ENCODE peak calls at places on chromosomes 3 and 15, in nine cellular contexts. One of them, this sample, is unnamed.
A peak's percentile ranks its signal among the peaks of the same experiment; 100 is the strongest.

GRCh38 chr3:123071146-123071545 is 4.3 kb downstream of the PDIA5 start:
- DNase-seq in SHP77: peak; percentile 5
- DNase-seq in putamen: no peak
- DNase-seq in B cell: no peak
- DNase-seq in mesenchymal stem cell: peak; percentile 41
- DNase-seq in activated naive CD4-positive, alpha-beta T cell: no peak
- DNase-seq in A172: no peak
- DNase-seq in stimulated activated CD8-positive, alpha-beta memory T cell treated with anti-CD3 and anti-CD28 coated beads, Interleukin-7, amount 100 ng/mL, for 4 hours: no peak
- DNase-seq in NCI-H2081 treated with DMSO at 0.1 percent for 48 hours: no peak
- DNase-seq in this sample: no peak

GRCh38 chr3:62462097-62462789 is 88.9 kb upstream of the FEZF2 start:
- DNase-seq in A172: peak; percentile 5
- DNase-seq in NCI-H2081 treated with DMSO at 0.1 percent for 48 hours: no peak
- DNase-seq in activated naive CD4-positive, alpha-beta T cell: no peak
- DNase-seq in putamen: no peak
- DNase-seq in mesenchymal stem cell: no peak
- DNase-seq in B cell: no peak
- DNase-seq in SHP77: no peak
- DNase-seq in stimulated activated CD8-positive, alpha-beta memory T cell treated with anti-CD3 and anti-CD28 coated beads, Interleukin-7, amount 100 ng/mL, for 4 hours: no peak
- DNase-seq in this sample: no peak

GRCh38 chr15:100311099-100311751 is 30.6 kb downstream of the ADAMTS17 start:
- DNase-seq in SHP77: no peak
- DNase-seq in activated naive CD4-positive, alpha-beta T cell: no peak
- DNase-seq in mesenchymal stem cell: no peak
- DNase-seq in NCI-H2081 treated with DMSO at 0.1 percent for 48 hours: no peak
- DNase-seq in A172: no peak
- DNase-seq in B cell: no peak
- DNase-seq in putamen: peak; percentile 14
- DNase-seq in stimulated activated CD8-positive, alpha-beta memory T cell treated with anti-CD3 and anti-CD28 coated beads, Interleukin-7, amount 100 ng/mL, for 4 hours: no peak
- DNase-seq in this sample: no peak

GRCh38 chr15:45670511-45670910 is 35.7 kb downstream of the SQOR start:
- DNase-seq in B cell: no peak
- DNase-seq in putamen: no peak
- DNase-seq in SHP77: no peak
- DNase-seq in mesenchymal stem cell: peak; percentile 33
- DNase-seq in activated naive CD4-positive, alpha-beta T cell: no peak
- DNase-seq in stimulated activated CD8-positive, alpha-beta memory T cell treated with anti-CD3 and anti-CD28 coated beads, Interleukin-7, amount 100 ng/mL, for 4 hours: no peak
- DNase-seq in NCI-H2081 treated with DMSO at 0.1 percent for 48 hours: no peak
- DNase-seq in A172: no peak
- DNase-seq in this sample: no peak

GRCh38 chr3:27677554-27677953 is 44.6 kb downstream of the EOMES start:
- DNase-seq in A172: peak; percentile 79
- DNase-seq in B cell: no peak
- DNase-seq in stimulated activated CD8-positive, alpha-beta memory T cell treated with anti-CD3 and anti-CD28 coated beads, Interleukin-7, amount 100 ng/mL, for 4 hours: no peak
- DNase-seq in NCI-H2081 treated with DMSO at 0.1 percent for 48 hours: no peak
- DNase-seq in mesenchymal stem cell: peak; percentile 30
- DNase-seq in SHP77: no peak
- DNase-seq in activated naive CD4-positive, alpha-beta T cell: no peak
- DNase-seq in putamen: no peak
- DNase-seq in this sample: no peak

GRCh38 chr3:184338538-184338945 is 1.1 kb downstream of the FAM131A start:
- DNase-seq in activated naive CD4-positive, alpha-beta T cell: no peak
- DNase-seq in B cell: no peak
- DNase-seq in mesenchymal stem cell: peak; percentile 68
- DNase-seq in A172: no peak
- DNase-seq in NCI-H2081 treated with DMSO at 0.1 percent for 48 hours: peak; percentile 81
- DNase-seq in putamen: peak; percentile 84
- DNase-seq in SHP77: peak; percentile 87
- DNase-seq in stimulated activated CD8-positive, alpha-beta memory T cell treated with anti-CD3 and anti-CD28 coated beads, Interleukin-7, amount 100 ng/mL, for 4 hours: no peak
- DNase-seq in this sample: no peak

GRCh38 chr3:183513046-183513706 is 42.3 kb downstream of the KLHL6 start:
- DNase-seq in SHP77: no peak
- DNase-seq in stimulated activated CD8-positive, alpha-beta memory T cell treated with anti-CD3 and anti-CD28 coated beads, Interleukin-7, amount 100 ng/mL, for 4 hours: peak; percentile 22
- DNase-seq in mesenchymal stem cell: no peak
- DNase-seq in A172: no peak
- DNase-seq in B cell: peak; percentile 25
- DNase-seq in activated naive CD4-positive, alpha-beta T cell: no peak
- DNase-seq in putamen: no peak
- DNase-seq in NCI-H2081 treated with DMSO at 0.1 percent for 48 hours: no peak
- DNase-seq in this sample: peak; percentile 84

GRCh38 chr15:72784233-72784876 is 797 bp upstream of the ADPGK start:
- DNase-seq in mesenchymal stem cell: peak; percentile 93
- DNase-seq in putamen: peak; percentile 81
- DNase-seq in A172: peak; percentile 71
- DNase-seq in activated naive CD4-positive, alpha-beta T cell: no peak
- DNase-seq in B cell: peak; percentile 47
- DNase-seq in SHP77: peak; percentile 81
- DNase-seq in stimulated activated CD8-positive, alpha-beta memory T cell treated with anti-CD3 and anti-CD28 coated beads, Interleukin-7, amount 100 ng/mL, for 4 hours: peak; percentile 9
- DNase-seq in NCI-H2081 treated with DMSO at 0.1 percent for 48 hours: no peak
- DNase-seq in this sample: peak; percentile 93

GRCh38 chr15:79184465-79184892 is 93.9 kb upstream of the RASGRF1 start:
- DNase-seq in SHP77: peak; percentile 25
- DNase-seq in B cell: peak; percentile 67
- DNase-seq in A172: peak; percentile 55
- DNase-seq in activated naive CD4-positive, alpha-beta T cell: peak; percentile 46
- DNase-seq in mesenchymal stem cell: peak; percentile 61
- DNase-seq in NCI-H2081 treated with DMSO at 0.1 percent for 48 hours: no peak
- DNase-seq in stimulated activated CD8-positive, alpha-beta memory T cell treated with anti-CD3 and anti-CD28 coated beads, Interleukin-7, amount 100 ng/mL, for 4 hours: peak; percentile 34
- DNase-seq in putamen: peak; percentile 45
- DNase-seq in this sample: peak; percentile 38

GRCh38 chr15:44606740-44607139 is 56.7 kb downstream of the SPG11 start:
- DNase-seq in A172: no peak
- DNase-seq in B cell: no peak
- DNase-seq in NCI-H2081 treated with DMSO at 0.1 percent for 48 hours: no peak
- DNase-seq in putamen: no peak
- DNase-seq in activated naive CD4-positive, alpha-beta T cell: no peak
- DNase-seq in mesenchymal stem cell: no peak
- DNase-seq in stimulated activated CD8-positive, alpha-beta memory T cell treated with anti-CD3 and anti-CD28 coated beads, Interleukin-7, amount 100 ng/mL, for 4 hours: no peak
- DNase-seq in SHP77: no peak
- DNase-seq in this sample: no peak

GRCh38 chr15:40306908-40307307 is 827 bp downstream of the PLCB2 start:
- DNase-seq in mesenchymal stem cell: no peak
- DNase-seq in activated naive CD4-positive, alpha-beta T cell: no peak
- DNase-seq in NCI-H2081 treated with DMSO at 0.1 percent for 48 hours: no peak
- DNase-seq in A172: no peak
- DNase-seq in B cell: no peak
- DNase-seq in stimulated activated CD8-positive, alpha-beta memory T cell treated with anti-CD3 and anti-CD28 coated beads, Interleukin-7, amount 100 ng/mL, for 4 hours: no peak
- DNase-seq in SHP77: no peak
- DNase-seq in putamen: no peak
- DNase-seq in this sample: no peak

GRCh38 chr15:72233759-72234158 is 2.8 kb upstream of the PKM start:
- DNase-seq in stimulated activated CD8-positive, alpha-beta memory T cell treated with anti-CD3 and anti-CD28 coated beads, Interleukin-7, amount 100 ng/mL, for 4 hours: no peak
- DNase-seq in mesenchymal stem cell: peak; percentile 31
- DNase-seq in SHP77: no peak
- DNase-seq in activated naive CD4-positive, alpha-beta T cell: no peak
- DNase-seq in A172: no peak
- DNase-seq in putamen: no peak
- DNase-seq in NCI-H2081 treated with DMSO at 0.1 percent for 48 hours: no peak
- DNase-seq in B cell: no peak
- DNase-seq in this sample: peak; percentile 3

GRCh38 chr3:70982700-70983140 is 600.8 kb downstream of the FOXP1 start:
- DNase-seq in activated naive CD4-positive, alpha-beta T cell: no peak
- DNase-seq in mesenchymal stem cell: peak; percentile 86
- DNase-seq in NCI-H2081 treated with DMSO at 0.1 percent for 48 hours: no peak
- DNase-seq in putamen: no peak
- DNase-seq in stimulated activated CD8-positive, alpha-beta memory T cell treated with anti-CD3 and anti-CD28 coated beads, Interleukin-7, amount 100 ng/mL, for 4 hours: no peak
- DNase-seq in B cell: no peak
- DNase-seq in SHP77: no peak
- DNase-seq in A172: peak; percentile 78
- DNase-seq in this sample: no peak

GRCh38 chr15:30042556-30042955 is 40.2 kb upstream of the GOLGA8J start:
- DNase-seq in SHP77: no peak
- DNase-seq in mesenchymal stem cell: no peak
- DNase-seq in NCI-H2081 treated with DMSO at 0.1 percent for 48 hours: no peak
- DNase-seq in stimulated activated CD8-positive, alpha-beta memory T cell treated with anti-CD3 and anti-CD28 coated beads, Interleukin-7, amount 100 ng/mL, for 4 hours: no peak
- DNase-seq in B cell: no peak
- DNase-seq in activated naive CD4-positive, alpha-beta T cell: no peak
- DNase-seq in putamen: no peak
- DNase-seq in A172: no peak
- DNase-seq in this sample: no peak

GRCh38 chr3:12750658-12751071 is 8.4 kb downstream of the TMEM40 start:
- DNase-seq in B cell: no peak
- DNase-seq in activated naive CD4-positive, alpha-beta T cell: no peak
- DNase-seq in SHP77: no peak
- DNase-seq in A172: peak; percentile 90
- DNase-seq in putamen: no peak
- DNase-seq in mesenchymal stem cell: peak; percentile 71
- DNase-seq in NCI-H2081 treated with DMSO at 0.1 percent for 48 hours: no peak
- DNase-seq in stimulated activated CD8-positive, alpha-beta memory T cell treated with anti-CD3 and anti-CD28 coated beads, Interleukin-7, amount 100 ng/mL, for 4 hours: peak; percentile 2
- DNase-seq in this sample: peak; percentile 76

This sample was measured in MV-4-11.